ENCODE peak calls at places on chromosomes 5 and 9, in four cellular contexts. T, I, D and S are unnamed samples.
A peak's percentile ranks its signal among the peaks of the same experiment; 100 is the strongest.

GRCh38 chr5:67215592-67216471 is 19.2 kb upstream of the CD180 start:
- DNase-seq in T (peak; percentile 8), I (peak; percentile 33), D (peak; percentile 18), S (no peak)

GRCh38 chr5:80925940-80926339 is 34.2 kb upstream of the RASGRF2 start:
- DNase-seq in T (no peak), I (no peak), D (no peak), S (no peak)

GRCh38 chr9:97382099-97382718 is 29.7 kb upstream of the TDRD7 start:
- DNase-seq in T (no peak), I (no peak), D (no peak), S (peak; percentile 6)

GRCh38 chr5:178163772-178164735 is 10.4 kb upstream of the NHP2 start:
- DNase-seq in T (peak; percentile 99), I (peak; percentile 88), D (peak; percentile 65), S (peak; percentile 61)

GRCh38 chr9:77023726-77024125 is 4.3 kb downstream of the FOXB2 start:
- DNase-seq in T (no peak), I (no peak), D (no peak), S (no peak)

GRCh38 chr5:82364497-82364896 is 86.3 kb upstream of the RPS23 start:
- DNase-seq in T (peak; percentile 28), I (no peak), D (peak; percentile 65), S (peak; percentile 56)

GRCh38 chr9:91930475-91930874 is 19.6 kb downstream of the ROR2 start:
- DNase-seq in T (no peak), I (no peak), D (peak; percentile 0), S (no peak)

GRCh38 chr5:170104710-170105109 is 987 bp upstream of the FOXI1 start:
- DNase-seq in T (no peak), I (no peak), D (no peak), S (no peak)

GRCh38 chr5:157607371-157608161 is 32.0 kb upstream of the ADAM19 start:
- DNase-seq in T (no peak), I (peak; percentile 31), D (peak; percentile 85), S (peak; percentile 95)

GRCh38 chr5:138793481-138794010 is 40.3 kb downstream of the CTNNA1 start:
- DNase-seq in T (no peak), I (no peak), D (no peak), S (no peak)

GRCh38 chr5:126384985-126385384 is 38.2 kb upstream of the GRAMD2B start:
- DNase-seq in T (no peak), I (no peak), D (peak; percentile 82), S (peak; percentile 94)

GRCh38 chr5:39422036-39422606 is 2.7 kb downstream of the DAB2 start:
- DNase-seq in T (no peak), I (no peak), D (no peak), S (no peak)

GRCh38 chr9:70634696-70635095 is 220.2 kb upstream of the KLF9 start:
- DNase-seq in T (no peak), I (no peak), D (no peak), S (no peak)

GRCh38 chr5:10590226-10591047 is 26.6 kb downstream of the ANKRD33B start:
- DNase-seq in T (peak; percentile 29), I (no peak), D (peak; percentile 74), S (no peak)

GRCh38 chr5:180154821-180155220 is 54.2 kb downstream of the RASGEF1C start:
- DNase-seq in T (no peak), I (no peak), D (no peak), S (no peak)

GRCh38 chr9:37986771-37987258 is 82.2 kb downstream of the SHB start:
- DNase-seq in T (no peak), I (no peak), D (no peak), S (no peak)

GRCh38 chr5:51396797-51397196 is 13.5 kb downstream of the ISL1 start:
- DNase-seq in T (no peak), I (no peak), D (peak; percentile 40), S (peak; percentile 40)